ENCODE peak calls at places on chromosomes 3 and 15, in four cellular contexts. Y, B, I and K are unnamed samples. For H3K79me2, the result is how much of the 10 kb centered on the place peaks cover.

GRCh38 chr15:44081223-44082013 is 113.7 kb downstream of the FRMD5 start:
- DNase-seq in Y (no peak), B (no peak), I (no peak), K (no peak)

GRCh38 chr3:46632792-46633191 is 20.5 kb downstream of the FAM240A start:
- DNase-seq in Y (no peak), B (no peak), I (no peak), K (no peak)

GRCh38 chr15:96047255-96047931 is 283.1 kb upstream of the NR2F2 start:
- DNase-seq in Y (no peak), B (peak), I (no peak), K (no peak)

GRCh38 chr3:76063019-76063418 is 277.7 kb upstream of the ZNF717 start:
- DNase-seq in Y (no peak), B (peak), I (no peak), K (peak)

GRCh38 chr3:100927775-100928174 is 65.4 kb downstream of the ABI3BP start:
- DNase-seq in Y (no peak), B (no peak), I (no peak), K (no peak)

GRCh38 chr15:24068102-24068501 is 381.0 kb upstream of the NDN start:
- DNase-seq in Y (no peak), B (no peak), I (no peak), K (peak)

GRCh38 chr15:99615460-99615859 is 49.7 kb downstream of the MEF2A start:
- DNase-seq in Y (no peak), B (no peak), I (no peak), K (no peak)

GRCh38 chr3:128351476-128352085 is 115.1 kb downstream of the DNAJB8 start:
- DNase-seq in Y (no peak), B (no peak), I (no peak), K (no peak)

GRCh38 chr3:117054551-117054950 is 345.0 kb downstream of the TUSC7 start:
- DNase-seq in Y (no peak), B (no peak), I (no peak), K (no peak)

GRCh38 chr3:195209836-195210551 is 61.0 kb downstream of the XXYLT1 start:
- DNase-seq in Y (no peak), B (no peak), I (no peak), K (no peak)

GRCh38 chr3:47056705-47057104 is 77.2 kb downstream of the NBEAL2 start:
- DNase-seq in Y (no peak), B (no peak), I (no peak), K (no peak)

DNA sequence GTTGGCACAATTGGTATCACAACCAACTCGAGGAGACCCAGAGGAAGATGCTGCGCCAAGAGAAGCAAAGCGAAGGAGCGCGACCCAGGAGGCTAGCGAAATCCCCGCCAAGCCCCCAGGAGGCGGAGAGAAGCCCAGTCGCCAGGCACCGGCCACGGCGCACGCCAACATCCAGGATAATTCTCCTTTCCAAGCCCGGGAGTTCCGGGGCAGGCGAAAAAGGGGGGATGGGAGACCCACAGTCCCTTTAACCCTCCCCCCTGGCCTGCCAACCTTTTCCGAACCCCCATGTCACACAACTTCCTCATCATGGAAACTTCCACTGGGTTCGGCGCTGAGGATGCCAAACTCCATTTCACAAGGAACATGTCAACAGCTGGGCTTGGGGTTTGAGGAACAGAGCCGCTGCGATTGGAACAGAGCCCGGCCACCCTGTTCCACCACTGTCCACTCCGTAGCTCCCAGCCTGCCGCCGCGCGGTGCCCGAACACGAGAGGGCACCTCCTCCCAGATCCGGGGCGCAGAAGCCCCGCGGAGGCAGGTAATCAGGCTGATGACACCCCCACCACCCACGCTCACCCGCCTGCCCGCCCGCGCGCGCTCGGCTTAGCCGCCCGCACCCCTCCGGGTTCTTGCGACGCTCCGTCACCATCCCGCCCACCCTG is 567 bp downstream of the THRB start:
- DNase-seq in Y (peak), B (peak), I (no peak), K (peak)
- H4K8ac ChIP-seq in Y (no peak), B (peak), I (peak), K (no peak)

DNA sequence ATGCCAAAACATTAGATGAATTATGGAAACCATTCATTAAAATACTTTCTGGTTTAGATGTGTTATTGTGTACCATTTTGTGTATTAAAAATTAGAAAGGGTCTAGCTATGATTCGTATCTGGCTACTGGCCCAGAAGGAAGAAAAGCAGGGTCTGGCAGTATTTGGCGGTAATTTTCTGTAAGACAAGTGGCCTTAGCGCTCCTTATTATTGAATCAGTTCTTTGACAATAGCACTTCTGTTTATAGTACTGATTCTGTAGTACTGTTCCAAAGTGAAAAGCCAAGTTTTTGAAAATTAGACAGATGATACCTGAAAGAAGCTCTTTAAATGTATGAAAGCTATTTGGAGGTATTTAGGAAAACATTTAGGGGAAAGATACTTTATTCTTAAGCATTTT is 10.2 kb downstream of the GLCE start:
- DNase-seq in Y (no peak), B (no peak), I (no peak), K (no peak)
- H3K79me2 ChIP-seq in Y (under half), B (under half), I (half or more), K (under half)

GRCh38 chr15:80596521-80596976 is 98.6 kb upstream of the ABHD17C start:
- DNase-seq in Y (no peak), B (no peak), I (no peak), K (no peak)

GRCh38 chr15:80593486-80594055 is 101.5 kb upstream of the ABHD17C start:
- DNase-seq in Y (no peak), B (no peak), I (no peak), K (no peak)

GRCh38 chr15:80594091-80594889 is 100.8 kb upstream of the ABHD17C start:
- DNase-seq in Y (peak), B (no peak), I (no peak), K (no peak)

GRCh38 chr15:80597081-80597480 is 98.0 kb upstream of the ABHD17C start:
- DNase-seq in Y (no peak), B (no peak), I (no peak), K (no peak)

DNA sequence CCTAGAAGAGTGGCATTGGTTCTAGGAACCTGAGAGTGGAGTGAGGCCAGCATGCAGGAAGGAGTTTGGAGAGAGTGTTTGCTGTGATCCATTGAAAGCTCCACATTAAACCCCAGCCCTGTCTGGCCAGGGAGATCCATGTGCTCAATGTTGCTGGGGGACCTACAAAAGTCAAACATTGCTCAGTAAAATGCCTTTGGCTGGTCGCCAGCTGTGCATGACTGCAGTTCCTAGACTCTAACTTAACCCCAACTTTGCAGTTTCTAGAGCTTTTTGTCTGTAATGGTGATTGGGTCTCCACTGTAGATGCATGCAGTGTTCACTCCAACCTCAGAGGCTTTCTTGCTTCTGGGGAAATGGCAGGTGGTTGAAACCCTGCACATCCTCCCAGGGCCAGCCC is 99.7 kb upstream of the ABHD17C start:
- DNase-seq in Y (no peak), B (no peak), I (no peak), K (no peak)
- H4K8ac ChIP-seq in Y (no peak), B (no peak), I (no peak), K (no peak)

DNA sequence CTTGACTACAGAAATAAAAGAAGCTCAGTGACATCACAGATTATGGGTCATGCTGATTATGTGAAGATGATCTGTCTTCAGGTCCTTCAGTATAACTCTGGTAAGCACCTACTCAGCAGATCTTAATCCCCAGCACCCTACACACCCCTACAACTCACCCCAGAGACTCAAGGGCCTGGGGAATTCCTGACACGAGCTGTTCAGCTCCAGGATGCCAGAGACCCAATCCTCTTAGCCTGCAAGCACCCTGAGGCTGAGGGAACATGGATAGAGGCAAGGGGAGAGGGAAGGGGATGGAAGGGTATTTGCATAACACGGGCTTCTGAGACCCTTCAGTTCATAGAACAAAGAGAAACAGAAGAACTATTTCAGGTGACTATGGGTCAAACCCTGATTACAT is 13.0 kb downstream of the GLB1 start:
- DNase-seq in Y (no peak), B (no peak), I (no peak), K (no peak)
- H3K79me2 ChIP-seq in Y (under half), B (under half), I (under half), K (under half)

GRCh38 chr3:190336516-190337189 is 14.4 kb upstream of the CLDN1 start:
- DNase-seq in Y (no peak), B (no peak), I (no peak), K (no peak)

GRCh38 chr3:190333961-190334360 is 11.7 kb upstream of the CLDN1 start:
- DNase-seq in Y (no peak), B (no peak), I (no peak), K (no peak)

GRCh38 chr3:190340071-190340470 is 17.8 kb upstream of the CLDN1 start:
- DNase-seq in Y (no peak), B (no peak), I (no peak), K (no peak)

GRCh38 chr3:190339130-190339529 is 16.9 kb upstream of the CLDN1 start:
- DNase-seq in Y (no peak), B (no peak), I (no peak), K (peak)

DNA sequence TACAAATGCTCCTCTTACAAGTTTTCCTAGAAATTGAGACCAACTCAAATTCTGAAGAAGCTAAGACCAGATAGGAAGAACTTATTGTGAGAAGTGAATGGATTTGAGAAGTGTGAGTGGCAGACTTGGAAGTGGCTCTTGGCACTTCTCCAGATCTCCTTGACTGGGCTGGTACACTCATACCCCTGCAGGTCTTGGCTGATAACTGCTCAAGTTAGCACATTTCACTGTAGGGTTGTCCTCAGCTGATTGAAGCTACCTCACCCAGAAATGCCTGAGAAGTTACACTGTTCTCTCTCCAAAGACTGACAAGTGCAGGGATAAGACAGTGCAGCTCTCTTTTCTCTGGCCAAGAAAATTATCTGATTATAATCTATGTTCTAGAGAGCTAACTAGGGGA is 16.5 kb upstream of the CLDN1 start:
- DNase-seq in Y (no peak), B (no peak), I (no peak), K (no peak)
- H4K8ac ChIP-seq in Y (no peak), B (no peak), I (no peak), K (no peak)

DNA sequence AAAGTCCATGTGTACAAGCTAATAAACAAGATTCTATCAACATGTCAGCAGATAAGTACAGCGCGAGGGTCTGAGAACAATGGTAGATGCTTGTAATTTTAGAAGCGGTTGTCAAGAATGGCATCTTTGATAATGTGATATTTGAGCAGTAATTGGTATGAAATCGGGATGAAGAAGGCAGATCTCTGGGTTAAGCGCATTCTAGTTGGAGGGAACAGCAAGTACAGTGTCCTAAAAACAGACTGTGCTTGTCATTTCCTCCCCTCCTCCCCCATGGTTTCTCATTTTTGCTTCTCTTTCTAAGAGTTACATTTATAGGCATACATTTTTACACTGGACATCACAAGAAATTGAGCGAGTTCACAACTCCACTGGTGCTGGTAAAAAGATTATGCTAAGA is 23.3 kb downstream of the TGFBR2 start:
- DNase-seq in Y (no peak), B (no peak), I (no peak), K (no peak)
- H3K79me2 ChIP-seq in Y (under half), B (under half), I (half or more), K (under half)

GRCh38 chr15:68389041-68389930 is 42.7 kb downstream of the ITGA11 start:
- DNase-seq in Y (peak), B (no peak), I (no peak), K (peak)
- H4K8ac ChIP-seq in Y (no peak), B (no peak), I (no peak), K (no peak)

DNA sequence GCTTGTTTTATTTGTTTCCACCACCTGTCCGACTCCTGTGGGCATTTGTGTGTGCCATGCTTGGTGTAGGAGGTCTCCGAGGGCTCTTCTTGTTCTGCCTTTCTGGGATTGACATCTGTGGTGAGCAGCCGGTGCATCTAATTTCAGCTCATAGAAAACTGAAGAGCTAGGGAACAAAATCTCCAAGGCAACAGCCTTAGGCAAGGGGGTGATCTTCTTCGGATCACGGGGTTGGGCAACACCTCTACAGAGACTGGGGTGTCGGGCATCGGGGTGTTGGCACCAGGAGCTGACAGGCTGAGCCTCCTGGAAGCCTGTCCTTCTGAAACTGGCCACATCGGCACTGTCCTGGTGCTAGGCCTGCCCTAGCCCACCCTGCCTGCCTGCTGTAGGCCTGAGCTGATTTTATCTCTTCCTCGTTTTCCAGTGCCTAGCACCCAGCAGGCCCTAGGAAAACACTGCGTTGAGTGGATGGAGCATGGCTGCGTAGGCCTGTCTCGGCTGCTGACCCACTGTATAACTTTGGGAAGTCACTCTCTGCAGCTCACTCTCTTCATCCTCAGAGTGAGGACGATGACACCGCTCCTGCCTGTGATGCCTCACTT is 10.4 kb downstream of the CHCHD6 start:
- DNase-seq in Y (no peak), B (no peak), I (no peak), K (no peak)
- H3K79me2 ChIP-seq in Y (under half), B (under half), I (half or more), K (under half)